ENCODE peak calls at places on chromosomes 13 and 19, in nine cellular contexts. B is neural progenitor cell, O is PC-9, P is PC-3, D is DND-41, F is A673, C is HCT116, H is mammary epithelial cell, T is GM23338. V is an unnamed sample.

GRCh38 chr19:2235396-2236284 is 489 bp downstream of the PLEKHJ1 start:
- DNase-seq in B (peak), O (peak), P (no peak), D (peak), F (no peak), C (no peak), H (no peak), T (peak), V (no peak)

GRCh38 chr19:1026189-1027019 is at the start of gene CNN2:
- DNase-seq in B (peak), O (peak), P (peak), D (peak), F (peak), C (no peak), H (peak), T (peak), V (peak)

GRCh38 chr19:45781282-45782161 is 768 bp downstream of the DMPK start:
- DNase-seq in B (no peak), O (peak), P (peak), D (no peak), F (no peak), C (no peak), H (peak), T (no peak), V (no peak)

GRCh38 chr13:30805603-30806011 is 70.3 kb downstream of the ALOX5AP start:
- DNase-seq in B (no peak), O (no peak), P (no peak), D (no peak), F (no peak), C (peak), H (peak), T (peak), V (peak)

GRCh38 chr13:51845574-51846318 is 769 bp upstream of the TMEM272 start:
- DNase-seq in B (no peak), O (no peak), P (no peak), D (no peak), F (no peak), C (no peak), H (no peak), T (no peak), V (no peak)

GRCh38 chr13:24116103-24116502 is 44.4 kb upstream of the SPATA13 start:
- DNase-seq in B (no peak), O (no peak), P (no peak), D (no peak), F (no peak), C (no peak), H (no peak), T (no peak), V (no peak)

GRCh38 chr13:41613984-41614581 is 156.7 kb downstream of the RGCC start:
- DNase-seq in B (peak), O (peak), P (peak), D (no peak), F (no peak), C (peak), H (peak), T (no peak), V (peak)

GRCh38 chr13:30805132-30805537 is 69.8 kb downstream of the ALOX5AP start:
- DNase-seq in B (no peak), O (no peak), P (no peak), D (no peak), F (no peak), C (no peak), H (no peak), T (no peak), V (no peak)

GRCh38 chr13:95146486-95146885 is 154.8 kb downstream of the ABCC4 start:
- DNase-seq in B (no peak), O (no peak), P (no peak), D (no peak), F (peak), C (no peak), H (no peak), T (no peak), V (no peak)
- TF ChIP-seq CTCF in B (no peak), O (no peak), P (no peak), D (no peak), F (no peak), C (no peak), H (no peak), T (no peak), V (no peak)

DNA sequence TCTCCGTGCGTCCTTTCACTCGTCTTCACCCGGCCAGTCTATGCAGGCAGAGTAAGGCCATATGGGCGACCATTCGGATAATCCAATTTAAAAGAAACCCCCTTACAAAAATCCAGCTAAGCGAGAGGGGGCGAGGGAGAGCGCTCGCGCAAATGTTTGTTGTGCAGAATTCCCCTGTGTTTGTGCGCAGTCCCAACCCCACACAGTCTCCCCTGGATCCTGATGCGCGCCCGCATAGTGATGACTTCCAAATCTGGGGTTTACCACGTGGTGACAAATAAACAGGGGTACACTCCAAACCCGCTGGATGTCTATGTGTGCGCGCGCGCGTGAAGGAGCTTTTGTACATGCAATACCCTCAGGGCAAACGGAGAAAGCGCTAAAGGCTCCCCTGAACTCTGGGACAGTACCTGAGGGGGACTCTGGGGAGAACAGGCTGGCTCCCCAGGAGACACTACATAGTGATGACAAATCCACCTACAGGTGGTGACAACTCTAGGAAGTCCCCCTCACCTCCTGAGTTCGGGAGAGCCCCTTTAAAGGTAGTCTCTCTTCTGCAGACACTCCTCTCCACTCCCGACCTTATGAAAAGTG is 8.5 kb downstream of the SOX21 start:
- DNase-seq in B (peak), O (no peak), P (no peak), D (no peak), F (no peak), C (no peak), H (no peak), T (peak), V (no peak)
- TF ChIP-seq EZH2 in B (no peak), O (no peak), P (no peak), D (no peak), F (peak), C (no peak), H (no peak), T (peak), V (peak)

DNA sequence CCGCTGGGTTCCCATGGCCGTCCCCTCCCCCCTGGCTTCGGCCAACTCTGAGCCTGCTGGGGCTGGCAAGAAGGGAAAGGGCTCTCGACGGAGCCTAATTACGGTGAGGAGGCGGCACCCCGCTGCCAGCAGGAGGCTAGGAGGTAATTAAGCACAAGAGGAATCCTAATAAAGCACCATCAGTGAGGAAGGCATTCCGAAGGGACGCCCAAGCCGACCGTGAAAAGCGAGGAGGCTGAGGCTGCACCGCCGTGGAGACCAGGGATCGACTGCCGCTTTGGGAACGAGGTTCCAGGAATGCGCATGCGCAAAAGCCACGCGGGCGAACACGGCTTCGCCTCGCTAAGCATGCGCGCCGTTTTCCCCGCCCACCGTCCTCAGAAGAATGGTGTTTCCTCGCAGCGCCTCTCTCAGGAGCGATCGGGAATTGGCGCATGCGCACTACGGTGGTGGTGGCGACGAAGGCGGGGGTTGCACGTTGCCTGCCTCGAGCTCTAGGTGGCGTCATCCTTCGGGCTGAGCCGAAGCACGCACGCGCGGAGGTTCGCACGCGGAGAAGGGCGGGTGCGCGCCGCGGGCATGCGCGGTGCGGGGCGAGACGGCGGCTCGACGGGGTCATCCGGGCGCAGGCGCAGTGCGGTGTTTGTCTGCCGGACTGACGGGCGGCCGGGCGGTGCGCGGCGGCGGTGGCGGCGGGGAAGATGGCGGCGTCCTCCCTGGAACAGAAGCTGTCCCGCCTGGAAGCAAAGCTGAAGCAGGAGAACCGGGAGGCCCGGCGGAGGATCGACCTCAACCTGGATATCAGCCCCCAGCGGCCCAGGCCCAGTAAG is at the start of gene MAP2K7:
- DNase-seq in B (peak), O (peak), P (peak), D (peak), F (peak), C (peak), H (peak), T (peak), V (peak)
- TF ChIP-seq CTCF in B (peak), O (peak), P (peak), D (peak), F (peak), C (peak), H (peak), T (peak), V (peak)

DNA sequence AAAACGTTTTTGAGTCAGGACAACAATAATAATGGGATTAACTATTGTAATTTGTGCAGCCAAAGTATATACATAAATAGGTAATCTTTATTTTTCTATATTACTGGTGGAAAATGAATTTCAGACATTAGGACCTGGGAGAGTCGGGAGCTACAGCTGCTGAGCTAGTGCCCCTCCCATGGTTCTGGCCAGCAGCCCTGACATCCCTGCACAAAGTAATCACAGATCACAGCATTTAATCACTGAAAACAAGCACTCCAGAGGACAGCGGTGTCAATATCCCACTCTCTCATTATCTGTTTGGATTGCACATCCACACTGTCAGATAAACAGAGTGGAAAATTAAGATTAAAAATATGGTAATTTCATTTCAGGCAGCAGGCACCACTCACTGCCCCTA is 254.0 kb upstream of the SOX21 start:
- DNase-seq in B (peak), O (no peak), P (no peak), D (no peak), F (no peak), C (no peak), H (no peak), T (no peak), V (no peak)
- TF ChIP-seq EZH2 in B (no peak), O (no peak), P (no peak), D (no peak), F (no peak), C (no peak), H (no peak), T (no peak), V (no peak)

GRCh38 chr19:41930322-41930722 is 2.1 kb upstream of the ERFL start:
- DNase-seq in B (no peak), O (no peak), P (no peak), D (no peak), F (no peak), C (no peak), H (no peak), T (no peak), V (no peak)

GRCh38 chr19:41929536-41930071 is 1.4 kb upstream of the ERFL start:
- DNase-seq in B (no peak), O (no peak), P (no peak), D (no peak), F (no peak), C (no peak), H (no peak), T (peak), V (no peak)

GRCh38 chr19:41932259-41933130 is 4.2 kb upstream of the ERFL start:
- DNase-seq in B (no peak), O (no peak), P (no peak), D (no peak), F (no peak), C (no peak), H (no peak), T (peak), V (no peak)

GRCh38 chr19:41933131-41933458 is 4.8 kb upstream of the ERFL start:
- DNase-seq in B (no peak), O (no peak), P (no peak), D (no peak), F (no peak), C (no peak), H (no peak), T (no peak), V (no peak)

DNA sequence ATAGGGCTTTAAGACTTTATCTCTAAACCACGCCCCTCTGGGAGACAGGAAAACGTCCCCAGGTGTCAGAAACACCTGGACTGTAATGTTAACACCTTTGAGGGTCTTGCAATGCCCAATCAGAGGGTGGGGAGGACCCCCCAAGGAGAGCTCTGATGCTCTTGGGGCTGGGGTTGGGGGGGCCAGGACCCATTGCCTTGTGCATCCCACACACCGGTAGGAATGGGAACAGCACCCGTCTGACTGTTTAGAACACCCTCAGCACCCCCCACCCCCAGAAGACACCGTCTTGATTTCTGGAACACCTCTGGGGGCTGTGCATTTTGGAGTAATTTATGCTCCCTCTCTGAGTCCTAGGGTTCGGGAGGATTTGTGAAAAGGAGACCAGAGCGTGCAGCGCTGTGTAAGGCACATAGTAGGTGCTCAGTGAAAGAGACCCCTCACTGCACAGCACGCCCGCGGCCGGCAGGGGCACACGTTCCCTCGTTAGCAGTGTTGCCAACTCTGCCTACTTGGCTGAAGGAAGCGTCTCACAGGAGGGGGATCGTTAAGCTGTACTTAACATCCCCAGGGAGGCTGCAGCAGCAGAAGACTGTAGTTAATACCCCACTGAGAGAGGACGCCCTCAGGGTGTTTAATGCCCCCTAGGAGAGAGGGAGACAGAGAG is 2.8 kb upstream of the ERFL start:
- DNase-seq in B (peak), O (no peak), P (no peak), D (no peak), F (peak), C (no peak), H (no peak), T (peak), V (no peak)
- TF ChIP-seq CTCF in B (peak), O (no peak), P (no peak), D (no peak), F (peak), C (no peak), H (peak), T (peak), V (peak)

GRCh38 chr13:113759525-113760137 is 605 bp downstream of the TMEM255B start:
- DNase-seq in B (peak), O (no peak), P (peak), D (no peak), F (no peak), C (no peak), H (peak), T (peak), V (peak)
- TF ChIP-seq EZH2 in B (no peak), O (no peak), P (no peak), D (no peak), F (peak), C (no peak), H (no peak), T (peak), V (peak)

GRCh38 chr19:54415208-54415900 is at the start of gene TTYH1:
- DNase-seq in B (peak), O (no peak), P (no peak), D (no peak), F (no peak), C (no peak), H (no peak), T (peak), V (no peak)
- TF ChIP-seq CTCF in B (peak), O (no peak), P (no peak), D (peak), F (peak), C (peak), H (no peak), T (peak), V (no peak)